ENCODE peak calls at places on chromosome X, in ten cellular contexts. V is Caki2; E is AG09309; Y is uterus; I is stimulated activated CD8-positive, alpha-beta memory T cell treated with anti-CD3 and anti-CD28 coated beads, Interleukin-7, amount 100 ng/mL, for 4 hours; X is GM13976; N is activated T-helper 1 cell treated with anti-CD3 and anti-CD28 coated beads, Interleukin-12 subunit alpha, Interleukin-12 subunit beta, Interleukin-2, Interleukin-4 antibody, amounts not matched to agents 30 ng/mL and 10 ng/mL and 1 ng/mL, durations not matched to agents 14 hours and 24 hours and 36 hours; Q is NCI-H226; K is RWPE2; R is HS-5. P is an unnamed sample.

GRCh38 chrX:39675619-39676018 is 422.1 kb downstream of the BCOR start:
- DNase-seq in V (no peak), E (no peak), Y (peak), I (no peak), X (no peak), N (no peak), Q (peak), K (no peak), R (no peak), P (no peak)

GRCh38 chrX:16882702-16883486 is 12.7 kb upstream of the RBBP7 start:
- DNase-seq in V (peak), E (peak), Y (peak), I (peak), X (peak), N (peak), Q (peak), K (no peak), R (no peak), P (no peak)

GRCh38 chrX:100484971-100485370 is 74.9 kb upstream of the PCDH19 start:
- DNase-seq in V (no peak), E (no peak), Y (no peak), I (no peak), X (no peak), N (no peak), Q (no peak), K (no peak), R (no peak), P (no peak)

GRCh38 chrX:113514906-113515305 is 674.3 kb upstream of the AMOT start:
- DNase-seq in V (no peak), E (no peak), Y (no peak), I (no peak), X (no peak), N (no peak), Q (no peak), K (no peak), R (no peak), P (no peak)

GRCh38 chrX:31832263-31832662 is 760.4 kb upstream of the FTHL17 start:
- DNase-seq in V (no peak), E (no peak), Y (no peak), I (no peak), X (no peak), N (no peak), Q (no peak), K (no peak), R (peak), P (no peak)

GRCh38 chrX:136708348-136708747 is 60.4 kb downstream of the CD40LG start:
- DNase-seq in V (no peak), E (no peak), Y (no peak), I (no peak), X (no peak), N (no peak), Q (no peak), K (no peak), R (no peak), P (no peak)

GRCh38 chrX:150683536-150684146 is 9.6 kb upstream of the MTMR1 start:
- DNase-seq in V (peak), E (no peak), Y (no peak), I (no peak), X (peak), N (no peak), Q (no peak), K (no peak), R (no peak), P (no peak)

GRCh38 chrX:56130013-56130412 is 102.1 kb upstream of the KLF8 start:
- DNase-seq in V (no peak), E (no peak), Y (no peak), I (no peak), X (no peak), N (no peak), Q (no peak), K (no peak), R (no peak), P (no peak)

GRCh38 chrX:40249582-40249981 is 151.8 kb upstream of the BCOR start:
- DNase-seq in V (no peak), E (no peak), Y (no peak), I (no peak), X (no peak), N (no peak), Q (no peak), K (no peak), R (no peak), P (no peak)

GRCh38 chrX:30570505-30570904 is 7.1 kb downstream of the TASL start:
- DNase-seq in V (no peak), E (peak), Y (no peak), I (no peak), X (peak), N (no peak), Q (no peak), K (no peak), R (no peak), P (no peak)

GRCh38 chrX:107449490-107450175 is at the start of gene FRMPD3:
- DNase-seq in V (peak), E (no peak), Y (no peak), I (no peak), X (no peak), N (no peak), Q (no peak), K (no peak), R (no peak), P (no peak)

GRCh38 chrX:136779346-136779781 is 1.4 kb downstream of the ARHGEF6 start:
- DNase-seq in V (no peak), E (no peak), Y (no peak), I (no peak), X (no peak), N (peak), Q (no peak), K (no peak), R (no peak), P (no peak)

GRCh38 chrX:25427873-25428555 is 412.2 kb upstream of the ARX start:
- DNase-seq in V (no peak), E (no peak), Y (no peak), I (no peak), X (no peak), N (no peak), Q (no peak), K (no peak), R (no peak), P (no peak)

GRCh38 chrX:42821803-42822443 is 44.0 kb upstream of the PPP1R2C start:
- DNase-seq in V (no peak), E (no peak), Y (no peak), I (no peak), X (no peak), N (no peak), Q (no peak), K (no peak), R (no peak), P (no peak)

GRCh38 chrX:136620780-136621179 is 27.2 kb upstream of the CD40LG start:
- DNase-seq in V (no peak), E (no peak), Y (no peak), I (no peak), X (no peak), N (no peak), Q (no peak), K (no peak), R (no peak), P (no peak)

GRCh38 chrX:32871636-32872035 is 339.7 kb downstream of the DMD start:
- DNase-seq in V (peak), E (no peak), Y (no peak), I (no peak), X (no peak), N (no peak), Q (no peak), K (no peak), R (no peak), P (no peak)

GRCh38 chrX:35919536-35920309 is at the start of gene CFAP47:
- DNase-seq in V (peak), E (no peak), Y (no peak), I (no peak), X (no peak), N (no peak), Q (no peak), K (no peak), R (no peak), P (no peak)

GRCh38 chrX:4932790-4933189 is 1219.3 kb upstream of the PRKX start:
- DNase-seq in V (no peak), E (no peak), Y (no peak), I (no peak), X (no peak), N (no peak), Q (no peak), K (no peak), R (no peak), P (no peak)

GRCh38 chrX:124212622-124213021 is 119.8 kb upstream of the TEX13D start:
- DNase-seq in V (no peak), E (no peak), Y (no peak), I (peak), X (no peak), N (peak), Q (no peak), K (no peak), R (no peak), P (no peak)

GRCh38 chrX:103531002-103531401 is 11.7 kb upstream of the RAB40A start:
- DNase-seq in V (no peak), E (peak), Y (no peak), I (no peak), X (no peak), N (no peak), Q (no peak), K (no peak), R (peak), P (no peak)

GRCh38 chrX:625137-625691 is 5.4 kb upstream of the SHOX start:
- DNase-seq in V (no peak), E (no peak), Y (no peak), I (no peak), X (no peak), N (no peak), Q (no peak), K (no peak), R (no peak), P (no peak)

GRCh38 chrX:149937881-149938426 is 337 bp downstream of the EOLA2 start:
- DNase-seq in V (no peak), E (no peak), Y (no peak), I (no peak), X (no peak), N (peak), Q (no peak), K (no peak), R (no peak), P (no peak)

GRCh38 chrX:128754130-128754529 is 701.9 kb upstream of the ACTRT1 start:
- DNase-seq in V (no peak), E (no peak), Y (no peak), I (no peak), X (no peak), N (no peak), Q (no peak), K (no peak), R (no peak), P (no peak)

GRCh38 chrX:2647627-2648026 is 43.5 kb upstream of the CD99 start:
- DNase-seq in V (no peak), E (no peak), Y (no peak), I (no peak), X (no peak), N (no peak), Q (no peak), K (no peak), R (no peak), P (no peak)